ENCODE peak calls at places on chromosomes 16 and 17, in four cellular contexts. S is H1, D is GM12878, C is HepG2. F is an unnamed sample.

GRCh38 chr17:77829871-77830799 is 128.4 kb upstream of the TNRC6C start:
- DNase-seq in S (no peak), D (no peak), C (no peak), F (no peak)

GRCh38 chr17:42159796-42160551 is 5.2 kb upstream of the RAB5C start:
- DNase-seq in S (no peak), D (no peak), C (no peak), F (no peak)

GRCh38 chr17:76547183-76547641 is 7.4 kb downstream of the PRCD start:
- DNase-seq in S (no peak), D (no peak), C (peak), F (peak)

GRCh38 chr17:60862482-60862881 is 184.8 kb downstream of the BCAS3 start:
- DNase-seq in S (no peak), D (no peak), C (no peak), F (no peak)

GRCh38 chr16:85991425-85991824 is 92.5 kb downstream of the IRF8 start:
- DNase-seq in S (no peak), D (no peak), C (no peak), F (no peak)

GRCh38 chr17:76000016-76000754 is 470 bp upstream of the CDK3 start:
- DNase-seq in S (peak), D (no peak), C (peak), F (peak)

GRCh38 chr17:48663134-48663924 is 37.2 kb upstream of the HOXB9 start:
- DNase-seq in S (no peak), D (no peak), C (no peak), F (no peak)

GRCh38 chr16:3194792-3195191 is 6.8 kb downstream of the OR1F1 start:
- DNase-seq in S (no peak), D (no peak), C (no peak), F (no peak)

GRCh38 chr17:63140255-63140654 is 174.2 kb downstream of the TANC2 start:
- DNase-seq in S (no peak), D (peak), C (no peak), F (no peak)

GRCh38 chr17:52546990-52547389 is 388.5 kb upstream of the CA10 start:
- DNase-seq in S (no peak), D (no peak), C (no peak), F (no peak)

GRCh38 chr16:9836118-9836736 is 346.0 kb downstream of the GRIN2A start:
- DNase-seq in S (no peak), D (no peak), C (no peak), F (no peak)

GRCh38 chr17:76369804-76370203 is 14.6 kb upstream of the SPHK1 start:
- DNase-seq in S (no peak), D (no peak), C (no peak), F (no peak)

GRCh38 chr16:80300876-80301275 is 239.9 kb upstream of the DYNLRB2 start:
- DNase-seq in S (no peak), D (no peak), C (peak), F (no peak)

GRCh38 chr17:17691468-17692263 is 10.4 kb downstream of the RAI1 start:
- DNase-seq in S (no peak), D (peak), C (no peak), F (no peak)

GRCh38 chr16:74451951-74452758 is 30.9 kb upstream of the CLEC18B start:
- DNase-seq in S (no peak), D (peak), C (no peak), F (no peak)

GRCh38 chr16:7888421-7888820 is 555.8 kb downstream of the RBFOX1 start:
- DNase-seq in S (no peak), D (no peak), C (no peak), F (no peak)

GRCh38 chr17:46135879-46136562 is 57.2 kb downstream of the KANSL1 start:
- DNase-seq in S (no peak), D (no peak), C (no peak), F (no peak)

GRCh38 chr17:44221072-44221861 is 1.8 kb upstream of the UBTF start:
- DNase-seq in S (no peak), D (no peak), C (peak), F (no peak)

DNA sequence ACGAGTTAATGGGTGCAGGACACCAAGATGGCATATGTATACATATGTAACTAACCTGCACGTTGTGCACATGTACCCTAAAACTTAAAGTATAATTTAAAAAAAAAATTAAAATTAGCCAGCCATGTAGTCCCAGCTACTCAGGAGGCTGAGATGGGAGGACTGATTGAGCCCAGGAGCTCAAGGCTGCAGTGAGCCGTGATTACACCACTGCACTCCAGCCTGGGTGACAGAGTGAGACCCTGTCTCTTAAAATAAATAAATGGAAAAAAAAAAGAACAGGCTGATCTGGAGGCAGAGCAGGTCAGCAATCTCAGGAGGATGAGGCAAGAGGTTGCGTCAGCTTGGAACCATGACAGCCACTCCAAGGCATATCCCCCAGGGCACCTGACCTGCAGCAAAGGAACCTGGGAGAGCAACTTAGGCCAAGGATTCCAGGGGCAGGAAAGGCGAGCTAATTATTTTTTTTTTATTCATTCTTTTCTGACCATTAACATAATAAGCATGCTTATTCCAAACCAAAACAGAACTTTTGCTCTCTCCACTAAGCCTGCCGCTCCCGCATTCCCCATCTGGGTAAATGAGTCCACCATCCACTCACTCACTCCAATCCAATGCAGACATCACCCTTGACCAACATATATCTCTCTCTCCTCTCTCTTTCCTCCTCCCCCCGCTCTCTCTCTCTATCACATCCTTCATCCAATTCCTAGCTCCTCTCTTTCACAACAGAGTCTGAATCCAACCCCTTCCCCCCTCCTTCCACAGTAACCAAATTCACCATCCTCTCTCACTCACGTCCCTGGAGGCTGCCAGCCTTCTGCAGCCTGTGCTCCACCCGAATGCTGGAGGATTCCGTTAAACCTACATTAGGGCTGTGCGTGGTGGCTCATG is 47.7 kb downstream of the TK2 start:
- DNase-seq in S (no peak), D (no peak), C (peak), F (no peak)
- TF ChIP-seq SUZ12 in S (no peak), D (no peak), C (no peak), F (no peak)

GRCh38 chr16:11757671-11758545 is 15.3 kb upstream of the TXNDC11 start:
- DNase-seq in S (no peak), D (no peak), C (peak), F (no peak)
- H3K9ac ChIP-seq in S (no peak), D (no peak), C (no peak), F (no peak)

DNA sequence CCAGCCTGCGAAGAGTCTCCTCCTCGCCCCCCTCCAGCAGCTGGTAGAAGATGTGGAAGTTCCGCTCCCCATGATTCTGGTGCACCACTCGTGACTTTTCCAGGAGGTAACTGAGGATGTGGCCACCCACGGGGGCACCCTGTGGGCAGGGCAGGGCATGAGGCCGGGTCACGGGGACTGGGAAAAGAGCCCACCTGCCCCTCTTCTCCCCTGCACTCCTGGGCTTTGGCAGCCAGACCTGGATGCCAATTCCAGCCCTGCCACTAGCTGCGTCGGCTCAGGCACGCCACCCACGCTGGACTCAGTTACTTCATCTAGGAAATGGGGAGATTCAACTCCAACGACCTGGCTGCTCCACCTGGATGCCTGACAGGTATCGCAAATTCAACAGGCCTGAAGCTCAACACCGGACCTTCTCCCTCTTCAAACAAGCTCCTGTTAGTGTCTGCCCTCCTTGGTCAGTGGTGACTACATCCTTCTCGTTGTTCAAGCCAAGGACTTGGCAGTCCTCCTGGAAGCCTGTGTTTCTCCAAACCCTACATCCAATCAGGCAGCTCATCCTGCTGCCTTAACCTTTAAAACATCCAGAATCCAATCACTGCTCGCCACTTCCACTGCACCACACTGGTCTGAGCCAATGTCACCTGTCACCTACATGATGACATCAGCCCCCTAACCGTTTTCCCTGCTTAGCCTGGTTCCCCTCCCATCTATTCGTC is 11.6 kb downstream of the MYO1C start:
- DNase-seq in S (no peak), D (no peak), C (no peak), F (no peak)
- TF ChIP-seq ZNF274 in S (no peak), D (no peak), C (no peak), F (no peak)

DNA sequence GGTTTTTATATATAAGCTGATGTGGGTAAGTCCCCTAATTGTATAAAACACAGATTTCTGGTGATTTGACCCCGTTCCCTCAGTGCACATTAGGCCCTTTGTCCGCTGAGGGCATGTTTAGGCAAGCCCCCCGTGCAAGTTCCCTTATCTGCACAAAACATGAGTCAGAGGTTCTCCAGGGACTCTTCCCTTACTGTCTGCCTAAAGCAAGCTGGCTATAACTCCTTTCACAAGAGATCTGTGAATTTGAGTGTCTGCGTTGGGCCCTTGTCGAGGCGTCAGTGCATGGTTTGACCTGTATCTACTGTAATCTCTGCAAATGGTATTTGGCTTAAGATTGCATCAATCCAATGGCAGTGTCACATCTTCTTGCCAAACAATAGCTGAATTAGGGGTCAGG is 712.8 kb downstream of the CDH8 start:
- DNase-seq in S (no peak), D (no peak), C (peak), F (no peak)
- TF ChIP-seq SUZ12 in S (no peak), D (no peak), C (no peak), F (no peak)

GRCh38 chr16:30561212-30561816 is 3.1 kb upstream of the ZNF764 start:
- DNase-seq in S (no peak), D (no peak), C (no peak), F (no peak)
- H3K9ac ChIP-seq in S (no peak), D (peak), C (no peak), F (no peak)